ENCODE peak calls at places on chromosomes 1 and 21, in six cellular contexts. W is mucosa of gallbladder, E is pons, N is dermis blood vessel endothelial cell, O is D341Med, T is skeletal muscle cell. M is an unnamed sample.

GRCh38 chr1:232493869-232494268 is 136.1 kb downstream of the SIPA1L2 start:
- DNase-seq in W (no peak), E (peak; percentile 40), N (no peak), O (no peak), T (no peak), M (peak; percentile 15)

GRCh38 chr1:2554621-2555387 is 1.4 kb upstream of the TNFRSF14 start:
- DNase-seq in W (peak; percentile 33), E (peak; percentile 30), N (peak; percentile 59), O (peak; percentile 77), T (no peak), M (no peak)

GRCh38 chr21:25094695-25095094 is 512.6 kb downstream of the MRPL39 start:
- DNase-seq in W (no peak), E (no peak), N (no peak), O (no peak), T (no peak), M (no peak)

GRCh38 chr1:89347296-89347695 is 16.6 kb upstream of the GBP6 start:
- DNase-seq in W (no peak), E (no peak), N (no peak), O (no peak), T (no peak), M (no peak)

GRCh38 chr1:111960971-111961370 is 28.5 kb downstream of the KCND3 start:
- DNase-seq in W (no peak), E (no peak), N (no peak), O (no peak), T (no peak), M (peak; percentile 14)

GRCh38 chr1:237553078-237553477 is 337.6 kb downstream of the ZP4 start:
- DNase-seq in W (no peak), E (no peak), N (no peak), O (no peak), T (no peak), M (no peak)

GRCh38 chr1:58573705-58574591 is 3.1 kb downstream of the TACSTD2 start:
- DNase-seq in W (no peak), E (no peak), N (peak; percentile 77), O (no peak), T (no peak), M (no peak)

GRCh38 chr1:116168277-116169032 is 57.3 kb downstream of the MAB21L3 start:
- DNase-seq in W (peak; percentile 86), E (peak; percentile 54), N (peak; percentile 77), O (peak; percentile 34), T (no peak), M (peak; percentile 76)

GRCh38 chr1:71986181-71986580 is 296.2 kb downstream of the NEGR1 start:
- DNase-seq in W (no peak), E (no peak), N (no peak), O (no peak), T (no peak), M (no peak)

GRCh38 chr1:98981917-98982513 is 22.6 kb downstream of the PLPPR5 start:
- DNase-seq in W (no peak), E (no peak), N (peak; percentile 19), O (no peak), T (no peak), M (no peak)

GRCh38 chr1:107138767-107139445 is 1.9 kb upstream of the NTNG1 start:
- DNase-seq in W (no peak), E (no peak), N (no peak), O (no peak), T (no peak), M (no peak)

GRCh38 chr1:94736549-94736948 is 83.6 kb upstream of the SLC44A3 start:
- DNase-seq in W (no peak), E (no peak), N (no peak), O (no peak), T (no peak), M (no peak)

GRCh38 chr1:157147906-157148717 is 9.9 kb upstream of the ETV3 start:
- DNase-seq in W (no peak), E (peak; percentile 68), N (peak; percentile 27), O (no peak), T (no peak), M (peak; percentile 22)

GRCh38 chr1:60114735-60115318 is 41.3 kb upstream of the C1orf87 start:
- DNase-seq in W (no peak), E (no peak), N (no peak), O (no peak), T (no peak), M (no peak)

GRCh38 chr1:101959456-101959855 is 37.3 kb downstream of the OLFM3 start:
- DNase-seq in W (no peak), E (no peak), N (no peak), O (no peak), T (no peak), M (no peak)

GRCh38 chr1:180567664-180568063 is 8.9 kb downstream of the OVAAL start:
- DNase-seq in W (no peak), E (no peak), N (no peak), O (no peak), T (no peak), M (no peak)

GRCh38 chr1:7290971-7291970 is 479.8 kb upstream of the VAMP3 start:
- DNase-seq in W (peak; percentile 49), E (peak; percentile 52), N (no peak), O (no peak), T (peak; percentile 66), M (peak; percentile 73)

GRCh38 chr1:100219879-100220278 is 29.8 kb downstream of the DBT start:
- DNase-seq in W (no peak), E (no peak), N (no peak), O (no peak), T (no peak), M (no peak)

GRCh38 chr1:94542088-94542671 is 621 bp upstream of the F3 start:
- DNase-seq in W (peak; percentile 59), E (peak; percentile 44), N (no peak), O (peak; percentile 32), T (no peak), M (no peak)

GRCh38 chr1:236913371-236914037 is 90.7 kb downstream of the MT1HL1 start:
- DNase-seq in W (no peak), E (no peak), N (no peak), O (no peak), T (no peak), M (no peak)

GRCh38 chr1:8874230-8875201 is 4.0 kb downstream of the ENO1 start:
- DNase-seq in W (no peak), E (no peak), N (no peak), O (no peak), T (no peak), M (no peak)

GRCh38 chr1:245588250-245588649 is 433.5 kb downstream of the KIF26B start:
- DNase-seq in W (no peak), E (no peak), N (no peak), O (no peak), T (no peak), M (no peak)

GRCh38 chr1:31703431-31704260 is at the start of gene COL16A1:
- DNase-seq in W (peak; percentile 68), E (no peak), N (no peak), O (no peak), T (no peak), M (peak; percentile 69)

GRCh38 chr1:11985851-11986250 is 5.6 kb downstream of the MFN2 start:
- DNase-seq in W (no peak), E (no peak), N (peak; percentile 70), O (no peak), T (peak; percentile 25), M (no peak)

GRCh38 chr21:14766241-14766640 is 220.1 kb upstream of the SAMSN1 start:
- DNase-seq in W (no peak), E (no peak), N (no peak), O (peak; percentile 30), T (no peak), M (no peak)

GRCh38 chr1:44946720-44947059 is 39.7 kb downstream of the EIF2B3 start:
- DNase-seq in W (no peak), E (no peak), N (no peak), O (no peak), T (no peak), M (no peak)

GRCh38 chr1:185821612-185822385 is 87.6 kb downstream of the HMCN1 start:
- DNase-seq in W (no peak), E (no peak), N (no peak), O (no peak), T (no peak), M (no peak)

GRCh38 chr1:229031491-229032341 is 239.2 kb upstream of the RAB4A start:
- DNase-seq in W (no peak), E (no peak), N (peak; percentile 18), O (no peak), T (no peak), M (no peak)

GRCh38 chr1:91791103-91791502 is 94.8 kb downstream of the TGFBR3 start:
- DNase-seq in W (no peak), E (no peak), N (no peak), O (peak; percentile 79), T (no peak), M (no peak)

GRCh38 chr1:228930479-228930957 is 195.2 kb downstream of the RHOU start:
- DNase-seq in W (no peak), E (no peak), N (no peak), O (no peak), T (no peak), M (no peak)

GRCh38 chr1:47529520-47530098 is 91.8 kb downstream of the FOXD2 start:
- DNase-seq in W (no peak), E (no peak), N (no peak), O (no peak), T (no peak), M (no peak)

GRCh38 chr1:156054500-156055342 is at the start of gene LAMTOR2:
- DNase-seq in W (peak; percentile 98), E (peak; percentile 99), N (peak; percentile 97), O (peak; percentile 97), T (peak; percentile 83), M (peak; percentile 99)

GRCh38 chr1:206001476-206001888 is 1.7 kb downstream of the RAB7B start:
- DNase-seq in W (no peak), E (peak; percentile 49), N (peak; percentile 76), O (no peak), T (peak; percentile 86), M (no peak)

GRCh38 chr1:40041466-40041838 is 923 bp downstream of the CAP1 start:
- DNase-seq in W (no peak), E (no peak), N (no peak), O (no peak), T (no peak), M (no peak)